ENCODE peak calls at places on chromosomes 6 and 20, in four cellular contexts. A is mucosa of descending colon, C is choroid plexus epithelial cell, S is retinal pigment epithelial cell. X is an unnamed sample.

GRCh38 chr6:108071736-108072276 is 2.7 kb downstream of the OSTM1 start:
- DNase-seq in C (no peak), A (no peak), S (no peak), X (no peak)

GRCh38 chr20:59835448-59836395 is 97.7 kb downstream of the SYCP2 start:
- DNase-seq in C (peak; percentile 18), A (peak; percentile 64), S (no peak), X (peak; percentile 14)

GRCh38 chr6:41271901-41272395 is 14.5 kb downstream of the TREM1 start:
- DNase-seq in S (no peak), A (peak; percentile 59), C (no peak), X (no peak)

GRCh38 chr6:23077797-23078196 is 508.4 kb downstream of the HDGFL1 start:
- DNase-seq in S (no peak), A (no peak), C (no peak), X (no peak)

GRCh38 chr20:63664143-63664851 is 6.2 kb downstream of the RTEL1 start:
- DNase-seq in S (no peak), C (no peak), A (no peak), X (no peak)

GRCh38 chr6:43076093-43076927 is at the start of gene PTK7:
- DNase-seq in C (peak; percentile 78), S (no peak), A (no peak), X (peak; percentile 59)

GRCh38 chr6:44270526-44271405 is 516 bp downstream of the TMEM151B start:
- DNase-seq in S (no peak), A (no peak), C (no peak), X (no peak)

GRCh38 chr6:130050230-130050629 is 31.8 kb downstream of the L3MBTL3 start:
- DNase-seq in A (no peak), C (peak; percentile 59), S (no peak), X (peak; percentile 6)

GRCh38 chr6:141956046-141956761 is 176.5 kb upstream of the GJE1 start:
- DNase-seq in C (peak; percentile 5), A (no peak), S (peak; percentile 68), X (peak; percentile 36)

GRCh38 chr6:98894810-98895209 is 52.9 kb downstream of the FBXL4 start:
- DNase-seq in A (no peak), C (peak; percentile 55), S (no peak), X (peak; percentile 30)

GRCh38 chr6:75656479-75656878 is 54.8 kb downstream of the SENP6 start:
- DNase-seq in S (no peak), C (no peak), A (no peak), X (no peak)

GRCh38 chr6:90000864-90001731 is 106.8 kb downstream of the GJA10 start:
- DNase-seq in C (no peak), S (no peak), A (no peak), X (no peak)

GRCh38 chr6:44416103-44416502 is 28.6 kb downstream of the CDC5L start:
- DNase-seq in S (peak; percentile 20), C (peak; percentile 31), A (no peak), X (peak; percentile 36)

GRCh38 chr6:10099086-10099499 is 315.8 kb downstream of the TFAP2A start:
- DNase-seq in S (no peak), C (no peak), A (no peak), X (no peak)

GRCh38 chr6:135148889-135149288 is 32.2 kb upstream of the MYB start:
- DNase-seq in A (no peak), S (no peak), C (no peak), X (no peak)

GRCh38 chr6:163408352-163408991 is 6.0 kb upstream of the QKI start:
- DNase-seq in C (no peak), A (no peak), S (no peak), X (no peak)

GRCh38 chr6:163406320-163406719 is 8.2 kb upstream of the QKI start:
- DNase-seq in S (no peak), C (peak; percentile 40), A (no peak), X (no peak)

GRCh38 chr6:163406830-163407229 is 7.7 kb upstream of the QKI start:
- DNase-seq in A (no peak), S (no peak), C (no peak), X (no peak)

GRCh38 chr6:163404825-163405265 is 9.7 kb upstream of the QKI start:
- DNase-seq in C (peak; percentile 74), S (no peak), A (no peak), X (peak; percentile 89)

DNA sequence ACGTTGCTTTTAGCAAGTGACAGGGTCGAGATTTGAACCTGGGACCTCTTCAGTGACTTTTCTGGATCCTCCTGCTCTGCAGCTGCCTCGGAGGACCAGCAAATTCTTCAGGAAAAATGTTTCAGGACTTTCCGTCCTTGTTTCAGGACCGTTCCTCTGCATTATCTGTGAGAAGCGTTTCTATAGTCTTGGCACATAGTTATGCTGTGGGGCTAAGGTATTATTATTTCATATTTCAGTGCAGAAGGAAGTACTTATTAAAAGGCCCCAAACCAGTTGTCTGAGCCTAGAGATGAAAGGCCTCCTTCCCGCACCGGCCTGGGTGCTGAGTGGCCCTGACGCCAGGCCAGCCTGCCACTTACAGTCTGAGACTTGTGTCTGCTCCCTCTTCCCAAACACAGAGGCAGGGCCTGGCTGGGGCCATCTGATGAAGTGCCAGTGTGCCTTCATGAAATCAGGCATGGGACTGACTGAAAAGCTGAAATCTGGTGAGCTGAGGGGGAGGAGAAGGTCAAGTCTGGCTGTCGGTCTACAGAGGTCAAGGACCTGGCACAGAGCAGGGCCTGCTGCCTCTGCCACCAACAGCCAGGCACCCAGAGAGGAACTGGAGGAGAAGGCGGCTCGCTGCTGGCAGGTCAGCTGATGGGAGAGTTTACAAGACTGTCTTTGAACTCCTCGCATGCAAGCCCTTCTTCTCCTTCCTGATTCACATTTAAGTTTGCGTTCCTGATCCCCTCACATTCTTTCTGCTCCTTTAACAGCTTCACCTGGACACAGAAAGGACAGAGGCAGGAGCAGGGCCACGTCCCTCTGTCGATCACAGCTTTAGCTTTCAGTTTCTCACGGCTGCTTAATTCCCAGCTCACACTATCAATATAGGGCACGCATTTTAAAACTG is 8.9 kb upstream of the QKI start:
- DNase-seq in C (peak; percentile 40), A (peak; percentile 72), S (no peak), X (no peak)
- H3K4me3 ChIP-seq in C (peak overlapping the region; percentile 41), A (no peak overlapping the region), S (peak overlapping the region; percentile 35), X (peak overlapping the region; percentile 21)

GRCh38 chr20:17605131-17605660 is 35.3 kb downstream of the DSTN start:
- DNase-seq in A (no peak), S (no peak), C (no peak), X (no peak)
- TF ChIP-seq CTCF in A (no peak), S (no peak), C (no peak), X (no peak)

DNA sequence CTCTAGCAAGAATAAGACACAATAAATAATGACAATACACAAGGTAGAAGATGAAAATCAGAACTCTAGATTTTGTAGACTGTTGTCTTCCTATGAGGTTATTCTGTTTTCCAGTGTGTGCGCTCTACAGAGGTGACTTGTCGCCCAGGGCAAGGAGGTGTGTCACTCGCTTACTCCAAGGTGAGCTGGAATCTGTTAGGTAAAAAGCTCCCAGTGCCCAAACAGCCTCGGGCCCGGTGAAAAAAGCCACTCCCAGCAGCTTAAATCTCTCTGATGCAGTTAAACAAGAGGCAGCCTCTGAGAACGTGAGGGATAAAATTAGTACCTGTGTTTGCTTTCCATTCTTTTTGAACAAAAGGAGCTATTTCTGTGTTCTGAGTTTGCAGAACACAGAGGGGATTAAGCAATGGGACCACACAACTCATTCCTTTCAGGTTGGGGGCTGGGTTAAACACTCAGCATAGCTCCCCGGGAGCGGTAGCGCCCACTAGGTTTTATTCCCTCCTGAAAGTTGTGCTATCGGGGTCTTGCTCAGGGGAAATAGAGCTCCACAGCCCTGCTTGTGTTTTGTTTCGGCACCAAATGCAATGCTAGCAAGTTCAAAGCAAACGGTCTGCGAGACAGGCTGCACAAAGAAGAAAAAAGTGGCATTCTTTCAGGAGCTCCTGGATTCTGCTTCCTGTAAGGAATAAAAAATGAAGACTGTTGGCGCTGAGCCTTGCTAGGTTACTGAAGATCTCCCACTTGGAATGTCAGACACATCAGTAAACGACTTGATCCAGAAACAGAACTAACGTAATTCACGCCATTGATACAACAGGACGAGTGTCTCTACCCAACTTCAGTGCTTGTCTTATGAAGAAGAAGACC is 181.1 kb downstream of the FOXA2 start:
- DNase-seq in S (no peak), C (peak; percentile 13), A (no peak), X (peak; percentile 28)
- H3K4me3 ChIP-seq in S (peak overlapping the region; percentile 19), C (peak overlapping the region; percentile 42), A (no peak overlapping the region), X (peak overlapping the region; percentile 34)

GRCh38 chr20:37341632-37342031 is 4.3 kb upstream of the SRC start:
- DNase-seq in A (no peak), S (no peak), C (no peak), X (no peak)

GRCh38 chr20:37343994-37344355 is 2.0 kb upstream of the SRC start:
- DNase-seq in S (no peak), C (no peak), A (no peak), X (no peak)

GRCh38 chr20:37343212-37343993 is 2.5 kb upstream of the SRC start:
- DNase-seq in C (no peak), S (no peak), A (peak; percentile 90), X (no peak)

GRCh38 chr20:37340998-37341397 is 4.9 kb upstream of the SRC start:
- DNase-seq in S (no peak), A (no peak), C (no peak), X (no peak)

GRCh38 chr20:37342231-37343177 is 3.4 kb upstream of the SRC start:
- DNase-seq in C (no peak), A (no peak), S (no peak), X (no peak)
- TF ChIP-seq CTCF in C (peak; percentile 29), A (no peak), S (peak; percentile 13), X (peak; percentile 21)

DNA sequence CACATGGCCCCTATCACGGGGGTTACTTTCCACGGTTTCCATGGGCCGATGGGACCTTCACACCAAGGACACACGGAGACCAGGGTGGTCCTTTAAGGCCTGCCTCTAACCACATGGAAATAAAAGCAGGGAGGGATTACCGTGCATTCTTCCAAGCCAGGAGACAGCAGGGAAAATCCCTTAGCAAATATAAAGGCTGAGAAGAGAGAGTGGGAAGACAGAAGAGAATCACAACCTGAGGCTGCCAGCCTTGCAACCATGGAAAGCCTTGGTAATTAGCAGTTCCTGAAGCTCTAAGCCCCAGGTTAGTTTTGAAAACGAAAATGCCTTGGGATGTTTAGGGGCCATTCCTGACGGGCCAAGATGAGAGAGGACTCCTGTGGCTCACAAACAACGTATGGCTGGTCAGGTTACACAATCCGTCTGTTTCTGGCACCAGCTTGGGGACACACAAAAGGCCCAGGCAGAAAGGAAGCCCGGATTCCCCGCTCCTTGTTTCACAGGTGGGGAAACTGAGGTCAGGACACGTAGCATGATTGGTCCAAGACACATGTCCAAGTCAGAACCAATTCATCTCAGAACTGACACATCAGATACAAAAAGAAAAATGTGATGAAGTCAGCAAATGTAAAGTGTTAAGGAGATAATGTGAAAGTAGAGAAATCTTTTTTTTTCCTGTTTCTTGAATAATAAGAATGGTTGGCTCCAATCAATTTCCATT is 2.8 kb downstream of the PREX1 start:
- DNase-seq in A (no peak), S (no peak), C (no peak), X (no peak)
- H3K4me3 ChIP-seq in A (no peak overlapping the region), S (no peak overlapping the region), C (peak overlapping the region; percentile 18), X (no peak overlapping the region)

GRCh38 chr20:12967932-12968331 is 40.8 kb upstream of the SPTLC3 start:
- DNase-seq in C (no peak), S (no peak), A (no peak), X (no peak)

GRCh38 chr20:12965212-12965879 is 43.4 kb upstream of the SPTLC3 start:
- DNase-seq in A (no peak), S (no peak), C (no peak), X (no peak)

GRCh38 chr20:12965880-12966270 is 42.9 kb upstream of the SPTLC3 start:
- DNase-seq in S (no peak), A (no peak), C (no peak), X (no peak)

GRCh38 chr20:12968472-12968871 is 40.3 kb upstream of the SPTLC3 start:
- DNase-seq in C (no peak), A (no peak), S (no peak), X (no peak)

GRCh38 chr20:12966468-12967085 is 42.2 kb upstream of the SPTLC3 start:
- DNase-seq in A (no peak), C (peak; percentile 87), S (no peak), X (peak; percentile 70)
- TF ChIP-seq CTCF in A (no peak), C (peak; percentile 68), S (peak; percentile 60), X (peak; percentile 60)

GRCh38 chr6:28659250-28659566 is 133.5 kb downstream of the GPX5 start:
- DNase-seq in S (no peak), C (no peak), A (no peak), X (no peak)
- H3K4me3 ChIP-seq in S (peak overlapping the region; percentile 61), C (peak overlapping the region; percentile 50), A (no peak overlapping the region), X (peak overlapping the region; percentile 57)